ENCODE peak calls at places on chromosomes 7 and 10, in nine cellular contexts. K is heart left ventricle, W is A549, O is GM23338, P is heart right ventricle, J is body of pancreas, B is left lung, H is lower lobe of right lung, G is IMR-90. N is an unnamed sample.

GRCh38 chr10:57898231-57898630 is 369.5 kb downstream of the IPMK start:
- ATAC-seq in O (peak; percentile 89), B (no peak), H (no peak), J (peak; percentile 30), G (no peak), P (no peak), K (no peak), W (no peak), N (no peak)

GRCh38 chr7:131011976-131012375 is 278.0 kb upstream of the KLF14 start:
- ATAC-seq in P (no peak), B (peak; percentile 45), J (peak; percentile 72), H (peak; percentile 63), G (peak; percentile 20), W (no peak), O (no peak), K (peak; percentile 55), N (peak; percentile 83)

GRCh38 chr10:128297709-128298457 is 171.7 kb upstream of the MKI67 start:
- ATAC-seq in O (no peak), J (no peak), H (no peak), P (peak; percentile 58), K (peak; percentile 57), G (no peak), B (no peak), W (no peak), N (no peak)

GRCh38 chr7:30238721-30239441 is 45.5 kb upstream of the ZNRF2 start:
- ATAC-seq in W (peak; percentile 68), P (peak; percentile 61), K (peak; percentile 41), B (peak; percentile 72), O (no peak), G (no peak), H (peak; percentile 84), J (peak; percentile 88), N (no peak)

GRCh38 chr10:68423522-68423921 is 16.4 kb upstream of the RUFY2 start:
- ATAC-seq in P (no peak), B (no peak), O (no peak), J (no peak), W (no peak), H (no peak), K (no peak), G (no peak), N (no peak)

GRCh38 chr7:37440738-37441404 is 7.8 kb downstream of the ELMO1 start:
- ATAC-seq in G (no peak), K (peak; percentile 93), B (peak; percentile 61), W (no peak), J (peak; percentile 48), P (peak; percentile 90), O (no peak), H (peak; percentile 67), N (peak; percentile 36)

GRCh38 chr7:129536323-129536722 is 34.0 kb downstream of the SMKR1 start:
- ATAC-seq in K (no peak), B (no peak), O (no peak), J (no peak), G (no peak), W (no peak), P (no peak), H (no peak), N (no peak)

GRCh38 chr7:127885222-127885772 is 145.9 kb downstream of the LRRC4 start:
- ATAC-seq in J (no peak), B (no peak), P (no peak), H (no peak), K (no peak), O (no peak), G (no peak), W (no peak), N (no peak)

GRCh38 chr7:23256731-23257130 is 10.2 kb downstream of the GPNMB start:
- ATAC-seq in H (no peak), B (no peak), O (no peak), G (no peak), P (no peak), J (no peak), K (no peak), W (no peak), N (no peak)

GRCh38 chr10:119445935-119446317 is 96.6 kb downstream of the RGS10 start:
- ATAC-seq in K (no peak), J (no peak), P (no peak), B (no peak), O (no peak), G (no peak), W (peak; percentile 14), H (no peak), N (no peak)

GRCh38 chr7:30487371-30487770 is 8.8 kb upstream of the NOD1 start:
- ATAC-seq in J (no peak), O (no peak), K (peak; percentile 54), G (no peak), W (no peak), B (no peak), P (peak; percentile 78), H (no peak), N (no peak)

GRCh38 chr10:14758994-14759664 is 15.6 kb downstream of the FAM107B start:
- ATAC-seq in B (no peak), J (peak; percentile 55), K (no peak), G (no peak), W (peak; percentile 52), O (no peak), P (no peak), H (no peak), N (no peak)

DNA sequence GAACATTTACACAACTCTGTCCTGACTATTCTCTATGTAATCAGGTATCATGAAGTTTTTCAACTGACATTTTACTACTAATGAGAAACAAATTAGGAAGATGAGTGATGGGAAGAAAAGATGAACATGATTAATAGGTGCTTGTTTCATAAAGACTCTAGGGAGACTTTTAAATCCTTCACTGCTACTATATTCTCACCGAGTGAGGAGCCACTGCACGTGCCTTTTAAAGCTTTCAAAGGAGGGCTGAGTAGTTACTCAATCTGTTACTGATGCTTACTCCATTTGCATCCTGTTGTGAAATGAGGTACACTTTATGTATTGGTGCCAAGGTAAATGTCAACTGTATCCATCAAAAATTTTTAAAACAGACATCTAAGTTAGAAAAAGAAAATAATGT is 1.3 kb upstream of the COMMD3 start:
- ATAC-seq in O (no peak), W (no peak), P (no peak), B (no peak), K (no peak), H (no peak), G (no peak), J (no peak), N (no peak)
- H3K4me3 ChIP-seq in O (peak overlapping the region; percentile 61), W (no peak overlapping the region), P (no peak overlapping the region), B (no peak overlapping the region), K (no peak overlapping the region), H (peak overlapping the region; percentile 86), G (no peak overlapping the region), J (no peak overlapping the region), N (no peak overlapping the region)

DNA sequence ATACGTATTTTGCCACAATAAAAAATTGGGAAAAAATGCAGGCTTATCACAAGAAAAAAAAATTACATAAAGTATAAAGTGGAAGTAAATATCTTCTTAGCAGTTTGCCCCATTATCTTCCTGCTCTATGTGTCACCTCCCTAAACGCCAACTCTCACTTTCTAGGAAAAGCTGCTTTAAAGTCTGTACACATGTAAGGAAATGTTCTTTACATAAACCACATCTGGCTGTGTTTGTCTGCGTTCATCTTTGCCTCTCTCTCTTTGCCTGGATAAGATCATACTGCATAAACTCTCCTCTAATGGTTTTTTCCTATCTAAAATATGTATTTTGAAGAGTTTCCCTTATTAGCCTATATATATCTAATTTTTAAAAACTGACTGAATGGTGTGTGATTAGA is 23.0 kb upstream of the UMAD1 start:
- ATAC-seq in H (no peak), O (no peak), K (no peak), G (no peak), B (no peak), W (no peak), P (no peak), J (no peak), N (no peak)
- H3K4me3 ChIP-seq in H (no peak overlapping the region), O (no peak overlapping the region), K (no peak overlapping the region), G (no peak overlapping the region), B (no peak overlapping the region), W (no peak overlapping the region), P (no peak overlapping the region), J (no peak overlapping the region), N (no peak overlapping the region)

DNA sequence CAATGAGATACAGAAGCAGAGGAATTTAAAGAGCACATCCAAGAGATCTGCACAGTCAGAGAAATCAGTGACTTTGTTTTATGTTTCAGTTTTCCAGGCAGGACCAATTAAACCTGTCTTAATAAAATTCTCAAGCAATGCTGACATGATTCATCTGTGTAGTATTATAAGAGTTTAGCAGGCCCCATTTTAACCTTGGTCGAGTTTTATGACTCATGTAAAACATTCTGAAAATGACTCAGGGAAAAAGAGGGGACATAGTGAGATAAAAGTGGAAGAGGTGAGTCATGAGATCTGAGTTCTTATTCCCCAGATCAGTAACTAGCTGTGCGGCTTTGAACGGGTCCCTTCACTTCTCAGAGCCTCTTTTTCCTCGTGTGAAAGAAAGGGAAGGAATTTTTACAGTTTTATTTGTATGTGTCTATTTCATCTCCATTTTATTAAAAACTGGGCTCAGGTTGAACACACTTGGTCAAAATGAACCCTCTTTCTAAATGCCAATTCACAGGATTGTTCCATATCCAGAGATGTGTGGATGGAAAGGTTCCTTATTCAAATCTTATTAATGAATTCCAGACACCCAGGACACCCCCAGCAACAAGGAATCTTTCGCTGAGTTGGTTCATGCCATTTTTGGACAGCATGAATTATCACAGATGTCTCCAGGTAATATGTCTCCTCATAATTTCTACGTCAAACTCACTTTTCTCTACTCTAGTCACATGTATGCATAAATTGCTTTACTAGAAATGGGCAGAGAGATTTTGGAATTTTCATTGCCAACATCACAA is 143.2 kb downstream of the JAZF1 start:
- ATAC-seq in B (peak; percentile 87), G (peak; percentile 70), P (peak; percentile 55), H (peak; percentile 89), O (no peak), J (peak; percentile 74), W (peak; percentile 79), K (peak; percentile 70), N (peak; percentile 93)
- H3K4me3 ChIP-seq in B (no peak overlapping the region), G (no peak overlapping the region), P (no peak overlapping the region), H (no peak overlapping the region), O (no peak overlapping the region), J (no peak overlapping the region), W (peak overlapping the region; percentile 21), K (no peak overlapping the region), N (no peak overlapping the region)

GRCh38 chr7:101817031-101817929 is at the start of gene CUX1:
- ATAC-seq in J (no peak), B (peak; percentile 10), P (no peak), H (peak; percentile 28), W (peak; percentile 62), G (peak; percentile 7), O (peak; percentile 24), K (peak; percentile 23), N (peak; percentile 23)

GRCh38 chr7:101819183-101819582 is 1.8 kb downstream of the CUX1 start:
- ATAC-seq in O (no peak), B (no peak), W (no peak), G (no peak), J (no peak), K (no peak), P (no peak), H (no peak), N (no peak)

GRCh38 chr7:101819913-101820522 is 2.6 kb downstream of the CUX1 start:
- ATAC-seq in G (no peak), P (no peak), H (no peak), K (no peak), J (no peak), B (no peak), W (no peak), O (no peak), N (no peak)

GRCh38 chr7:101817930-101818698 is 688 bp downstream of the CUX1 start:
- ATAC-seq in K (no peak), P (no peak), B (no peak), W (no peak), H (no peak), J (no peak), O (no peak), G (no peak), N (no peak)

GRCh38 chr7:101818699-101819071 is 1.3 kb downstream of the CUX1 start:
- ATAC-seq in W (no peak), G (no peak), H (no peak), J (no peak), B (no peak), P (no peak), O (no peak), K (no peak), N (no peak)
- H3K4me3 ChIP-seq in W (peak overlapping the region; percentile 92), G (no peak overlapping the region), H (peak overlapping the region; percentile 89), J (no peak overlapping the region), B (peak overlapping the region; percentile 84), P (no peak overlapping the region), O (peak overlapping the region; percentile 63), K (no peak overlapping the region), N (peak overlapping the region; percentile 93)

N was measured in gastroesophageal sphincter.